ENCODE peak calls at places on chromosomes 2 and 18, in four cellular contexts. K is HepG2, I is K562, L is H1. O is an unnamed sample.
A peak's percentile ranks its signal among the peaks of the same experiment; 100 is the strongest.

GRCh38 chr2:127623388-127624320 is 22.3 kb upstream of the GPR17 start:
- DNase-seq in K (no peak), I (no peak), L (no peak), O (no peak)

GRCh38 chr2:86499326-86499725 is 58.2 kb downstream of the KDM3A start:
- DNase-seq in K (no peak), I (no peak), L (no peak), O (no peak)

GRCh38 chr2:9806298-9806610 is 37.0 kb upstream of the TAF1B start:
- DNase-seq in K (no peak), I (no peak), L (no peak), O (no peak)

GRCh38 chr2:88258208-88258607 is 88.1 kb downstream of the THNSL2 start:
- DNase-seq in K (no peak), I (no peak), L (no peak), O (no peak)

GRCh38 chr18:24086082-24086481 is 52.8 kb upstream of the CABYR start:
- DNase-seq in K (no peak), I (no peak), L (no peak), O (no peak)

GRCh38 chr2:163673522-163673921 is 62.3 kb downstream of the FIGN start:
- DNase-seq in K (no peak), I (no peak), L (no peak), O (no peak)

GRCh38 chr2:234251326-234252271 is 201.1 kb downstream of the SPP2 start:
- DNase-seq in K (peak; percentile 10), I (no peak), L (no peak), O (no peak)

GRCh38 chr2:222483513-222484039 is 59.2 kb downstream of the SGPP2 start:
- DNase-seq in K (no peak), I (no peak), L (no peak), O (no peak)

GRCh38 chr18:58996131-58996632 is 131.5 kb downstream of the ZNF532 start:
- DNase-seq in K (no peak), I (no peak), L (no peak), O (no peak)

GRCh38 chr2:135409436-135409835 is 121.6 kb downstream of the ZRANB3 start:
- DNase-seq in K (no peak), I (no peak), L (no peak), O (peak; percentile 34)

GRCh38 chr18:26103579-26103978 is 13.2 kb upstream of the SS18 start:
- DNase-seq in K (peak; percentile 4), I (peak; percentile 53), L (no peak), O (no peak)

GRCh38 chr2:222851956-222852617 is 8.7 kb upstream of the ACSL3 start:
- DNase-seq in K (no peak), I (no peak), L (no peak), O (no peak)

GRCh38 chr18:65968605-65969004 is 217.8 kb downstream of the CDH7 start:
- DNase-seq in K (no peak), I (no peak), L (no peak), O (no peak)

GRCh38 chr2:118089015-118089800 is 937 bp downstream of the INSIG2 start:
- DNase-seq in K (peak; percentile 89), I (peak; percentile 29), L (no peak), O (no peak)

GRCh38 chr2:27593240-27593639 is 10.4 kb downstream of the ZNF512 start:
- DNase-seq in K (no peak), I (no peak), L (no peak), O (no peak)

GRCh38 chr2:27591745-27592144 is 8.9 kb downstream of the ZNF512 start:
- DNase-seq in K (no peak), I (no peak), L (no peak), O (no peak)

GRCh38 chr2:27596627-27597026 is 13.8 kb downstream of the ZNF512 start:
- DNase-seq in K (no peak), I (no peak), L (no peak), O (no peak)
- TF ChIP-seq SRF in K (no peak), I (no peak), L (no peak), O (no peak)

DNA sequence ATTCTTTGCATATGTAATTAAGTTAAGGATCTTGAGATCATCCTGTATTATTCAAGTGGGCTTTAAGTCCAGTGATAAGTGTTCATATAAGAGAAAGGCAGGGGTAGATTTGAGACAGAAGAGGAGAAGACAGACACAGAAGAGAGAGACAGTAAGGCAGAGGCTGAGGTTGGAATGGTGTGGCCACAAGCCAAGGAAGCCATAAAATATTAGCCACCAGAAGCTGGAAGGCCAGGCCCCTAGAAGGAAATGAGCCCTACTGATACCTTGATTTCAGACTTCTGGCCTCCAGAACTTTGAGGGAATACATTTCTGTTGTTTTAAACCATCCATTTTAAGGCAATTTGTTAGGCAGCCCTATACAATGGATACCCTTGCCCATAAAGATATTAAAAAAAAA is 66.9 kb upstream of the DLX2 start:
- DNase-seq in K (no peak), I (no peak), L (no peak), O (no peak)
- TF ChIP-seq ATF2 in K (no peak), I (no peak), L (no peak), O (no peak)

DNA sequence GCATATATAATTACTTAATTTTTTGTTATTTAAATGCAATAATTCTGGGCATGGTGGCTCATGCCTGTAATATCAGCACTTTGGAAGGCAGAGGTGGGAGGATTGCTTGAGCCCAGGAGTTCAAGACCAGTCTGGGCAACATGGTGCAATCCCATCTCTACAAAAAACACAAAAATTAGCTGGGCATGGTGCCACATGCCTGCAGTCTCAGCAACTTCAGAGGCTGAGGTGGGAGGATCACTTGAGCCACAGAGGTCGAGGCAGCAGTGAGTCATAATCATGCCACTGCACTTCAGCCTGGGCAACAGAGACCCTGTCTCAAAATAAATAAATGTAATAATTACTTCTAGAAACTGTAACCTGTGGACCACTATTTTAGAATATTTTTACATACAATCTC is 21.5 kb upstream of the TMEM87B start:
- DNase-seq in K (no peak), I (no peak), L (no peak), O (no peak)
- TF ChIP-seq MAX in K (no peak), I (no peak), L (no peak), O (no peak)

GRCh38 chr2:159617651-159618050 is 1.3 kb upstream of the BAZ2B start:
- DNase-seq in K (no peak), I (no peak), L (no peak), O (no peak)

GRCh38 chr2:159617080-159617479 is 732 bp upstream of the BAZ2B start:
- DNase-seq in K (no peak), I (no peak), L (no peak), O (no peak)

GRCh38 chr2:159615187-159615935 is 987 bp downstream of the BAZ2B start:
- DNase-seq in K (peak; percentile 90), I (peak; percentile 90), L (peak; percentile 77), O (peak; percentile 46)

GRCh38 chr2:159614534-159615186 is 1.7 kb downstream of the BAZ2B start:
- DNase-seq in K (peak; percentile 38), I (no peak), L (no peak), O (no peak)

GRCh38 chr2:159615936-159616733 is at the start of gene BAZ2B:
- DNase-seq in K (peak; percentile 39), I (peak; percentile 65), L (no peak), O (no peak)
- TF ChIP-seq SRF in K (no peak), I (no peak), L (no peak), O (no peak)

GRCh38 chr2:160970052-160970846 is 190.0 kb upstream of the TANK start:
- DNase-seq in K (peak; percentile 80), I (peak; percentile 20), L (peak; percentile 38), O (no peak)
- TF ChIP-seq ATF2 in K (peak; percentile 15), I (no peak), L (peak; percentile 31), O (no peak)

GRCh38 chr2:201357216-201357615 is at the start of gene FLACC1:
- DNase-seq in K (peak; percentile 56), I (peak; percentile 33), L (no peak), O (no peak)
- TF ChIP-seq MAX in K (no peak), I (no peak), L (no peak), O (no peak)

DNA sequence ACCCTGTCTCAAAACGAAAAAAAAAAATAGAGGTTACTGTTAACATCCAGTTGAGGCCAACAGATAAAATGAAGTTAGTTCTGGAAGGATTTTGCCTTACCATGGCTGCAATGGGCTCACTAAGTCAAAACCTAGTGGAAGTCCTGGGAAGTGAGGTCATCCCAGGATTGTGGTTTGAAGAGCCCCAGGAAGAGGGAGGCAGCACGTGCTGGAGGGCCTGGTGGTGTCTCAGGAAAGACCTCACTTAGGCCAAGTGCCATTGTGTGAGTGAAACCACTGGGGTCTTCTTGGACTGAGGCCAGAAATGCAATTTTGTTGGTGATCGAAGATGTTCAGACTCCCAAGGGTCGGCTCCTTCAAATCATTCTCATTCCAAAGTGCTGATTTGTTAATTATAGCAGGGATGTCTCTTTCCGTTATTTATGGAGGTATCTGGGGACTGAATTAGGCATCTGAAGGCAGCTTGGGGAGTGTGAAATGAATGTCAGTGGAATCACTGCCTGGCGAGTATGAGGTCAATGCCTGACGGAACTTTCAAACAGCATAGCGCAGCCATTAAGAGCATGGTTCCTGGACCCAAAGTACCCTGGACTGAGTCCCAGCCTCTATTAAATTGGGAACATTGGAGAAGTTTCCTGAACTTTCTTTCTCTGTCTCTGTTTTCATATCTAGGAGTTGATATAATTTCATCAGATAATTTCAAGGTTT is 60.1 kb downstream of the IL1R2 start:
- DNase-seq in K (no peak), I (no peak), L (no peak), O (no peak)
- TF ChIP-seq SRF in K (no peak), I (no peak), L (no peak), O (no peak)